ENCODE peak calls at places on chromosomes 7 and 10, in five cellular contexts. W is stimulated activated CD8-positive, alpha-beta memory T cell treated with anti-CD3 and anti-CD28 coated beads, Interleukin-7, amount 100 ng/mL, for 24 hours; J is stimulated activated CD4-positive, alpha-beta T cell treated with anti-CD3 and anti-CD28 coated beads, TNF-alpha, amount 100 ng/mL, for 1 hour; I is caudate nucleus; A is NCI-H1930. B is an unnamed sample.

GRCh38 chr10:96584035-96584434 is 2.8 kb downstream of the TM9SF3 start:
- DNase-seq in J (no peak), I (no peak), A (no peak), W (no peak), B (no peak)

GRCh38 chr7:84693483-84693882 is 493.4 kb downstream of the SEMA3D start:
- DNase-seq in W (no peak), A (no peak), I (no peak), J (no peak), B (no peak)

GRCh38 chr10:70832852-70833542 is 17.2 kb downstream of the SGPL1 start:
- DNase-seq in A (no peak), J (no peak), W (no peak), I (no peak), B (peak; percentile 34)

GRCh38 chr7:128361463-128362441 is at the start of gene PRRT4:
- DNase-seq in A (peak; percentile 31), W (no peak), I (peak; percentile 43), J (no peak), B (peak; percentile 57)

GRCh38 chr10:821322-821721 is 110.2 kb downstream of the LARP4B start:
- DNase-seq in J (no peak), W (no peak), A (no peak), I (no peak), B (no peak)

GRCh38 chr7:1747004-1747801 is 77.1 kb downstream of the ELFN1 start:
- DNase-seq in J (no peak), W (no peak), A (no peak), I (no peak), B (no peak)

GRCh38 chr7:41955475-41956243 is 252.8 kb upstream of the INHBA start:
- DNase-seq in W (no peak), A (no peak), J (no peak), I (peak; percentile 90), B (peak; percentile 93)

GRCh38 chr10:48910557-48910956 is 29.1 kb downstream of the LRRC18 start:
- DNase-seq in I (no peak), W (no peak), J (no peak), A (no peak), B (no peak)

GRCh38 chr10:124916585-124917167 is 25.2 kb upstream of the ZRANB1 start:
- DNase-seq in I (peak; percentile 97), W (peak; percentile 92), J (peak; percentile 96), A (peak; percentile 75), B (peak; percentile 97)

GRCh38 chr7:88217675-88218427 is 2.0 kb downstream of the SRI start:
- DNase-seq in A (no peak), J (no peak), I (no peak), W (no peak), B (peak; percentile 48)

GRCh38 chr7:80107278-80107677 is 27.4 kb upstream of the GNAI1 start:
- DNase-seq in A (no peak), W (no peak), J (no peak), I (no peak), B (peak; percentile 95)

GRCh38 chr10:84140036-84140379 is 699 bp downstream of the GHITM start:
- DNase-seq in A (no peak), J (no peak), I (no peak), W (no peak), B (no peak)

GRCh38 chr10:124138195-124138882 is 44.9 kb upstream of the CHST15 start:
- DNase-seq in W (no peak), J (no peak), A (no peak), I (peak; percentile 83), B (no peak)

GRCh38 chr7:76428149-76428823 is 3.5 kb downstream of the ZP3 start:
- DNase-seq in A (no peak), W (no peak), J (no peak), I (no peak), B (no peak)

GRCh38 chr7:105097619-105098018 is 83.6 kb downstream of the KMT2E start:
- DNase-seq in I (no peak), J (no peak), A (no peak), W (no peak), B (no peak)

GRCh38 chr10:2081501-2081900 is 344.2 kb upstream of the ADARB2 start:
- DNase-seq in A (no peak), W (no peak), I (no peak), J (no peak), B (no peak)

GRCh38 chr7:133196872-133197612 is 55.8 kb upstream of the EXOC4 start:
- DNase-seq in W (no peak), J (no peak), I (no peak), A (no peak), B (no peak)

GRCh38 chr7:78558571-78558970 is 760.0 kb downstream of the PHTF2 start:
- DNase-seq in I (peak; percentile 33), A (no peak), J (no peak), W (no peak), B (no peak)

GRCh38 chr10:8053446-8054242 is 844 bp upstream of the GATA3 start:
- DNase-seq in A (peak; percentile 24), I (peak; percentile 3), J (peak; percentile 99), W (peak; percentile 90), B (peak; percentile 82)

GRCh38 chr7:25456467-25457171 is 228.3 kb upstream of the NPVF start:
- DNase-seq in I (peak; percentile 15), J (no peak), A (no peak), W (no peak), B (no peak)

GRCh38 chr7:140640727-140641531 is at the start of gene DENND2A:
- DNase-seq in I (peak; percentile 60), W (no peak), A (peak; percentile 68), J (no peak), B (peak; percentile 16)

GRCh38 chr7:148962823-148963582 is 65.3 kb downstream of the PDIA4 start:
- DNase-seq in W (no peak), J (peak; percentile 31), A (peak; percentile 56), I (peak; percentile 78), B (peak; percentile 87)

GRCh38 chr7:152543801-152544200 is 108.0 kb upstream of the KMT2C start:
- DNase-seq in I (no peak), J (no peak), A (no peak), W (no peak), B (no peak)

GRCh38 chr10:75111906-75112703 is 649 bp downstream of the SAMD8 start:
- DNase-seq in I (peak; percentile 37), A (peak; percentile 7), J (no peak), W (no peak), B (peak; percentile 77)

B was measured in KBM-7.